ENCODE peak calls at places on chromosomes 6 and 20, in nine cellular contexts. H is cardiac muscle cell; I is heart left ventricle; F is CD4-positive, CD25-positive, alpha-beta regulatory T cell; Y is breast epithelium; A is CD8-positive, alpha-beta T cell; E is ascending aorta; G is kidney; V is neural progenitor cell. L is an unnamed sample.

GRCh38 chr6:25331085-25331685 is 52.0 kb downstream of the CARMIL1 start:
- DNase-seq in G (no peak), E (no peak), Y (no peak), I (no peak), V (no peak), A (no peak), H (no peak), F (no peak), L (no peak)

GRCh38 chr6:104123227-104123626 is 736.5 kb downstream of the HACE1 start:
- DNase-seq in G (no peak), Y (no peak), F (no peak), E (no peak), I (no peak), H (no peak), A (no peak), V (no peak), L (peak; percentile 16)

GRCh38 chr6:37988696-37989095 is 169.2 kb downstream of the ZFAND3 start:
- DNase-seq in Y (no peak), F (no peak), E (no peak), H (no peak), A (no peak), V (no peak), G (no peak), I (no peak), L (no peak)

GRCh38 chr20:6519556-6519955 is 247.9 kb upstream of the BMP2 start:
- DNase-seq in I (no peak), G (no peak), E (no peak), A (no peak), V (no peak), Y (no peak), F (no peak), H (no peak), L (no peak)

GRCh38 chr6:116105247-116105646 is 4.6 kb downstream of the NT5DC1 start:
- DNase-seq in V (no peak), E (no peak), G (no peak), I (no peak), Y (no peak), H (no peak), A (no peak), F (no peak), L (no peak)

GRCh38 chr20:1809611-1810510 is 85.3 kb upstream of the SIRPA start:
- DNase-seq in V (no peak), E (no peak), Y (no peak), F (no peak), H (no peak), A (no peak), I (no peak), G (no peak), L (no peak)

GRCh38 chr20:9886227-9886626 is 47.4 kb upstream of the PAK5 start:
- DNase-seq in F (no peak), E (no peak), H (no peak), I (no peak), G (no peak), A (no peak), V (no peak), Y (no peak), L (no peak)

GRCh38 chr6:168711666-168712300 is 270.8 kb downstream of the SMOC2 start:
- DNase-seq in V (no peak), Y (no peak), E (no peak), F (no peak), I (no peak), G (no peak), A (no peak), H (no peak), L (no peak)

GRCh38 chr20:63519765-63520593 is 586 bp upstream of the PPDPF start:
- DNase-seq in G (peak; percentile 93), F (peak; percentile 71), E (no peak), V (peak; percentile 93), A (peak; percentile 41), I (peak; percentile 75), H (peak; percentile 78), Y (peak; percentile 50), L (no peak)

DNA sequence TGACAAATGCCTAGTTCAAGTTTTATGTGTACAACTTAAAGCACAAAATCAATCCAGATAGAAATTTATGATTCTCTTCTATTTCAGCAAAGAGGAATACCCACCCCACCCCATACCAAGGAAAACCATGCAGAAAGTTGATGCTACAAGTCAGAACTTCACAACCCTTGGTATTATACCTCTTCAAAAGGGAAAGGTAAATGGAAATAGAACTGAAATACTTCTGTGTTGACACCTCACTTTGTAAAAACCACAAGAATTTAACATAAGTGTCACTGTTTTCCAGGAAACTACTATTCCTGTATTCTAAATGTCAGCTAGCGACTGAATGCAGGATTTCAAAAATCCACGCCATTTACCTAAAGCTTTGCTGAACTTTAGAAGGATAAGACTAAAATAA is 3.7 kb downstream of the CPNE1 start:
- DNase-seq in I (no peak), E (no peak), F (no peak), H (no peak), V (no peak), Y (no peak), A (no peak), G (no peak), L (no peak)
- H3K4me1 ChIP-seq in I (peaks cover 65% of the 10 kb centered on the region), E (peaks cover 33% of the 10 kb centered on the region), F (peaks cover 84% of the 10 kb centered on the region), H (peaks cover 30% of the 10 kb centered on the region), V (peaks cover 26% of the 10 kb centered on the region), Y (peaks cover 22% of the 10 kb centered on the region), A (peaks cover 61% of the 10 kb centered on the region), G (peaks cover 6% of the 10 kb centered on the region), L (no peaks in the 10 kb centered on the region)

DNA sequence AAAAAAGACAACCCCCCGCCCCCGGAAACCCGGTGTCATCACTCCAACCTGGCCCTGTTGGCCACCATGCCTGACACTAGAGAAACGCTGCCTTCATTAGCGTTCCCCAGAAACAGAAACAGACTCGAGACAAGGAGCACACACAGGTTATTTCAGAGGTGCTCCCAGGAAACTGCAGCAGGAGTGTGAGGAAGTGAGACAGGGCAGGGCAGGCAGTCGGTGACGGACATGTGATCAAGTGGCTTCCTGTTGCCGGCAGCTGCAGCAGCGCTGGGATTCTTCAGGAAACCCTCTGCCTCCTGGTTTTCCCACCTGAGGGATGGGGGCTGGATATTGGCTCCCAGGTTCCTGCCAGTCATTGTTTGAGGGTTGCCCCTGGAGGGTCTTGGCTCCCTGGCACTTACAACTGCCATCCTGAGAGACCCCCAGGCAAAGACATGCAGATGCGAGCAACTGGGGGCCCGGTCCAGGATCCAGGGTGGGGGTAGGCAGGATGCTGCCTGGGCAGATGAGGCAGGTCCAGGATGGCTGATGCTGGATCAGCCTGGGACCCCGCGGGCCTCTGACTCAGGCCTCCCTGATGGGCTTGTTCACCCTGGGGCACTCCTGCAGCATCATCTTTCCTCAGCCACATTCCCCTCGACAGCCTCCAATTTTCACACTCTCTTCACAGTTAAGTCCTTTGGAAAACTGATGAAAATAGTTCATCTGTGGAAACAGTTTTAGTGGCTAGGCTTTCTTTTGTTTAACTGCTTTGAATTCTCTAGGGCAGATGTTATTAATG is 150.7 kb upstream of the SYNDIG1 start:
- DNase-seq in F (no peak), H (no peak), V (no peak), Y (no peak), E (no peak), A (no peak), G (no peak), I (no peak), L (no peak)
- H3K36me3 ChIP-seq in F (no peaks in the 10 kb centered on the region), H (no peaks in the 10 kb centered on the region), V (no peaks in the 10 kb centered on the region), Y (no peaks in the 10 kb centered on the region), E (no peaks in the 10 kb centered on the region), A (no peaks in the 10 kb centered on the region), G (no peaks in the 10 kb centered on the region), I (no peaks in the 10 kb centered on the region), L (no peaks in the 10 kb centered on the region)

DNA sequence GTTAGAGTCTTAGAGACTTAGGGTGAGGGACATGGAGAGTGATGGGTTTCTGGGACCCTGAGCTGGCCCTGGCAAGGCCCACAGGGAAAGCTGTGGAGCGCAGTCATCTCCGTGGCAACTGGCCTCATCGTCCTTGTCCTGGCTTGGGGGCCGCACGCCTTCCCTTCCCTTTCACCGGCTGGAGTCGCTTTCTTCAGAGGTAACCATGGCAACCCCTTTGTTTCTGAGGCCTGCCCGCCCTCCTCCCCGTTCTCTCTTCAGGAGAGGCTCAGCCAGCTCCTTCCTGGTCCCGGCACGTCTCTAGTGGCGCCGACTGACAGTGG is 1.7 kb upstream of the OSBPL2 start:
- DNase-seq in V (peak; percentile 97), H (no peak), F (no peak), A (no peak), E (no peak), I (no peak), G (no peak), Y (no peak), L (no peak)
- H3K4me1 ChIP-seq in V (peaks cover 23% of the 10 kb centered on the region), H (peaks cover 15% of the 10 kb centered on the region), F (peaks cover 36% of the 10 kb centered on the region), A (peaks cover 24% of the 10 kb centered on the region), E (peaks cover 7% of the 10 kb centered on the region), I (peaks cover 35% of the 10 kb centered on the region), G (peaks cover 18% of the 10 kb centered on the region), Y (no peaks in the 10 kb centered on the region), L (no peaks in the 10 kb centered on the region)

GRCh38 chr20:50099565-50099991 is 13.4 kb downstream of the UBE2V1 start:
- DNase-seq in V (no peak), E (no peak), Y (no peak), F (no peak), A (no peak), I (no peak), H (no peak), G (no peak), L (no peak)

GRCh38 chr20:50101900-50102299 is 11.1 kb downstream of the UBE2V1 start:
- DNase-seq in V (no peak), Y (no peak), I (no peak), F (no peak), G (no peak), H (no peak), E (no peak), A (no peak), L (no peak)

GRCh38 chr20:50099121-50099520 is 13.8 kb downstream of the UBE2V1 start:
- DNase-seq in A (no peak), I (no peak), G (no peak), E (no peak), F (no peak), V (no peak), H (no peak), Y (no peak), L (no peak)

GRCh38 chr20:50101281-50101680 is 11.7 kb downstream of the UBE2V1 start:
- DNase-seq in G (no peak), H (no peak), F (no peak), E (no peak), A (no peak), V (no peak), Y (no peak), I (no peak), L (no peak)

DNA sequence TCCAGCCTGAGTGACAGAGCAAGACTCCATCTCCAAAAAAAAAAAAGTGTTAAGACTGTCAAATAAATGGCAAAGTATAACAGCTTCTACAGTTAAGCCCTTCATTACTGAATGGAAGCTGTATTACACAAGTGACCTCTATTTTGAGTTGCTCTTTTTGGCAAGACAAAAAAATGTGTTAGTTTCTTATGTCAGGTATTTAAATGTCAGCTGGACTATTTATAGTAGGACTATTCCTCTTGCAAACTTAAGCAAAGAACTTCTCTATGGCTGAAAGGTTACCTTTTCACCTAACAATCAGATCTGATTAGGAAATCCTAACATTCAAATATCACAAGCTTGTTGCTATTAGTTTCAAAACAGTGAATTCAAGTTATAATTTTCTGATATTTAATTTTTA is 12.4 kb downstream of the UBE2V1 start:
- DNase-seq in H (no peak), Y (no peak), A (no peak), E (no peak), G (no peak), V (no peak), I (no peak), F (no peak), L (no peak)
- H3K36me3 ChIP-seq in H (peaks cover 3% of the 10 kb centered on the region), Y (no peaks in the 10 kb centered on the region), A (peaks cover 8% of the 10 kb centered on the region), E (peaks cover 12% of the 10 kb centered on the region), G (peaks cover 16% of the 10 kb centered on the region), V (no peaks in the 10 kb centered on the region), I (peaks cover 15% of the 10 kb centered on the region), F (peaks cover 33% of the 10 kb centered on the region), L (no peaks in the 10 kb centered on the region)